ENCODE peak calls at places on chromosomes 12 and 14, in six cellular contexts. C is kidney, S is fibroblast of lung, B is cardiac fibroblast, N is neural crest cell, Z is thoracic aorta. A is an unnamed sample.

GRCh38 chr12:14635776-14636175 is 60.6 kb downstream of the GUCY2C start:
- DNase-seq in C (no peak), S (no peak), B (no peak), N (no peak), Z (no peak), A (no peak)

GRCh38 chr14:99628832-99629618 is 15.9 kb upstream of the HHIPL1 start:
- DNase-seq in C (peak), S (peak), B (peak), N (peak), Z (no peak), A (peak)

GRCh38 chr14:24418492-24418873 is 11.0 kb downstream of the CBLN3 start:
- DNase-seq in C (no peak), S (no peak), B (peak), N (no peak), Z (no peak), A (peak)

GRCh38 chr12:91185437-91185836 is 2.8 kb upstream of the DCN start:
- DNase-seq in C (no peak), S (no peak), B (no peak), N (no peak), Z (no peak), A (no peak)

GRCh38 chr12:2879853-2880252 is 2.8 kb downstream of the RHNO1 start:
- DNase-seq in C (no peak), S (no peak), B (no peak), N (no peak), Z (no peak), A (no peak)

GRCh38 chr12:6944381-6945186 is 762 bp downstream of the C12orf57 start:
- DNase-seq in C (peak), S (peak), B (peak), N (peak), Z (peak), A (peak)

GRCh38 chr12:77060136-77060882 is 5.1 kb downstream of the E2F7 start:
- DNase-seq in C (no peak), S (no peak), B (no peak), N (no peak), Z (no peak), A (no peak)

GRCh38 chr14:69615471-69616407 is 4.3 kb downstream of the SUSD6 start:
- DNase-seq in C (no peak), S (peak), B (peak), N (no peak), Z (no peak), A (peak)

GRCh38 chr12:117686210-117686609 is 282.6 kb downstream of the KSR2 start:
- DNase-seq in C (no peak), S (no peak), B (no peak), N (no peak), Z (no peak), A (no peak)

GRCh38 chr12:69019082-69019481 is 86.1 kb upstream of the CPM start:
- DNase-seq in C (no peak), S (no peak), B (no peak), N (no peak), Z (no peak), A (no peak)

GRCh38 chr14:20632448-20632830 is 9.1 kb downstream of the OR6S1 start:
- DNase-seq in C (no peak), S (no peak), B (no peak), N (peak), Z (no peak), A (no peak)

DNA sequence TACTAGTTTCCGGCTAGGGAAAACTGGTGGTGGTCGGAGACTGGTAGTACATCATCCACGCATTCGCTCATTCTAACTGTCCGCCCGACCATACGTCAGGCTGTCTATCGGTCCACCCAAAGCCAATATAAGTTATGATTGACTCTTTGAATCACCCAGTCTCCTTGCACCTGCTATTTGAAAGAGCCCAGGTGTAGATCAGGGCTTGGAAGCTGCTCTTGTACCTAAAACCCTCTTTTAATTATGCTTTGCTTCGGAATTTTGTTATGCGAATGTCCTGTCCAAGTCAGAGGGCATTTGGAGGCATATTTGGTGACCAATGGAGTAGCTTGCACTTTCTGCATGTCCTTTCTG is 5.7 kb upstream of the NKX2-1 start:
- DNase-seq in C (no peak), S (no peak), B (no peak), N (no peak), Z (no peak), A (no peak)
- TF ChIP-seq CTCF in C (no peak), S (no peak), B (no peak), N (no peak), Z (no peak), A (no peak)

GRCh38 chr12:45991289-45992249 is 1.2 kb upstream of the SCAF11 start:
- DNase-seq in C (peak), S (peak), B (peak), N (peak), Z (peak), A (peak)
- TF ChIP-seq CTCF in C (no peak), S (no peak), B (no peak), N (no peak), Z (no peak), A (no peak)

GRCh38 chr12:54019924-54020586 is 8.2 kb upstream of the HOXC6 start:
- DNase-seq in C (peak), S (no peak), B (no peak), N (no peak), Z (no peak), A (peak)

GRCh38 chr12:54021006-54021405 is 7.2 kb upstream of the HOXC6 start:
- DNase-seq in C (peak), S (no peak), B (no peak), N (no peak), Z (no peak), A (no peak)

GRCh38 chr12:54021432-54022013 is 6.7 kb upstream of the HOXC6 start:
- DNase-seq in C (peak), S (no peak), B (no peak), N (no peak), Z (no peak), A (peak)

GRCh38 chr12:54019111-54019811 is 9.0 kb upstream of the HOXC6 start:
- DNase-seq in C (peak), S (no peak), B (no peak), N (no peak), Z (no peak), A (peak)

DNA sequence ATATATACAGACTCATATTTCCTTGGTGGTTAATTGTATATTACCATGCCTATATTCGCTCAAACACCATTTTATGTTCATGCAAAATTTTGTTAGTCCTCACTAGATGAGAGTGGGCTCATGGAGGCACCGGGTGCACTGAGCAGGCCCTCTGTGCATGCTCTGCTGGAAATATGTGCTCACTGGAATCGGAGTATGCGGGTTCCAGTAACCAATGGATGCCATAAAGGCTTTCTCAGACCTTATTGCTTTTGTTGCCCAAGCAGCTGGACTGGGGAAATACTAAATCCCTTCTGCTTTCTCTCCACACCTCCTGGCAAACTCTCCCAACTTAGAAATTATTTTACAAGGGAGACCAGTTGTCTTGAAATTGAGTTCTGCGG is 7.7 kb upstream of the HOXC6 start:
- DNase-seq in C (peak), S (no peak), B (no peak), N (no peak), Z (no peak), A (no peak)
- TF ChIP-seq CTCF in C (no peak), S (no peak), B (no peak), N (no peak), Z (no peak), A (no peak)

GRCh38 chr14:52077261-52077984 is 8.6 kb upstream of the NID2 start:
- DNase-seq in C (no peak), S (peak), B (no peak), N (no peak), Z (no peak), A (no peak)
- TF ChIP-seq CTCF in C (no peak), S (no peak), B (no peak), N (no peak), Z (no peak), A (no peak)

GRCh38 chr12:96658075-96658474 is 168.7 kb downstream of the CFAP54 start:
- DNase-seq in C (no peak), S (no peak), B (no peak), N (no peak), Z (no peak), A (no peak)

GRCh38 chr12:96648941-96649340 is 159.6 kb downstream of the CFAP54 start:
- DNase-seq in C (no peak), S (no peak), B (no peak), N (no peak), Z (no peak), A (no peak)

GRCh38 chr12:96652870-96653269 is 163.5 kb downstream of the CFAP54 start:
- DNase-seq in C (no peak), S (no peak), B (no peak), N (no peak), Z (no peak), A (no peak)
- TF ChIP-seq CTCF in C (no peak), S (no peak), B (no peak), N (no peak), Z (no peak), A (no peak)

GRCh38 chr12:62600038-62600437 is 133.4 kb downstream of the MON2 start:
- DNase-seq in C (no peak), S (peak), B (no peak), N (no peak), Z (no peak), A (no peak)
- TF ChIP-seq CTCF in C (no peak), S (peak), B (peak), N (peak), Z (no peak), A (peak)

GRCh38 chr12:94100990-94101901 is 47.1 kb upstream of the PLXNC1 start:
- DNase-seq in C (peak), S (peak), B (peak), N (peak), Z (no peak), A (peak)
- TF ChIP-seq CTCF in C (peak), S (peak), B (peak), N (peak), Z (peak), A (peak)

DNA sequence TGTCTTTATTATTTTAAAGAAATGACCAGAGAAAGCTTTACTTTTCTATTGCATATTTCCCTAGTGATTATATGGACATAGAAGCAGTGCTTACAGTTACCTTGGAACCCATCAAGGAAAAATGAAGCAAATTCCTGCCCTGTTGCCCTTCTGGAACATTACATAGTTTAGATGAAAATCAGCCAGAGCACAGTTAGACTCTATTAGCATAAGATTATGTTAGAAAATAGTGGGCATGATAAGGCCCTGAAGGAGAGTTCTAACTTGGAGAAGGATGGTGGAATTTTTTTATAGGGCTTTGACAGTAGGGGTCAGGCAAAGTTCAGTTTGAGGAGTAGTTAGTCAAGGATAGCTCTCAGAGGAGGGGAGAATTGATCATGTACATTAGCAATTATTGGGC is 74.3 kb downstream of the FUT8 start:
- DNase-seq in C (no peak), S (no peak), B (no peak), N (no peak), Z (no peak), A (no peak)
- TF ChIP-seq CTCF in C (no peak), S (no peak), B (no peak), N (no peak), Z (no peak), A (no peak)

DNA sequence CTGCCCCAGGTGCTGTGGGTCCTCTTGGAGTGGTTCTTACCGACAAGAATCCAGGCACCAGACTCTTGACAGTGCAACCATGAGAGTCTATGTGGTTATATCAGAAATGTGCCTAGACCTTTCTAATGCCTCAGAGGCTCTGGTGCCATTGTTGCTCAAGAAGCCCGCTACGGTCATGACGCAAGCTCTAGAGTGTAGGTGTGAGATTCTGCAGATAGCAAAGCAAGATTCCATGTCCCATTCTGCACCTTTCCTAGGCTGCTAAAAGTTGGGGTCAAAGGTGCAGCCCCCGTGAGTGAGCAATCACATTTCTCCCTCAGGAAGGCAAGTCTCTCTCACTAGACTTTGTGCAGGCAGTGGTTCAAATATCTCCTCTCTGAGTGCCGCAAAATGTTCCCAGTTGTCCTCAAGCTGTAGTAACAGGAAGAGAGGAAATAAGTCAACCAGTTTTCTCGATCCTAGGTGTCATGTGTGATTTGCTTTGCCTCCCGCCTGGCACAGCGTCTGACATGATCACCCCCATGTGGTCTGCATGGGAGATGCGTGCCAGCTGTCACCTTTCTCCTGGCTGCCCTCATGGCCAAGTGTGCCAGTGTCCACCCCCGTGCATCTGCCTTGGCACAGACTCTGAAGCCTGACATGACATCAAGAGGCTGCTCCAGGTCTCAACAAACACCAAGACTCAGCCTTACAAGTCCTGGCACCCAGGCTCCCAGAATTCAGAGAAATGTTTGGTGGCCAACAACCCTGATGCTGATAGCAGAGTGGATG is 122.5 kb upstream of the COCH start:
- DNase-seq in C (no peak), S (no peak), B (no peak), N (no peak), Z (no peak), A (no peak)
- TF ChIP-seq CTCF in C (no peak), S (no peak), B (no peak), N (no peak), Z (no peak), A (no peak)